ENCODE peak calls at places on chromosomes 16 and 17, in eight cellular contexts. T is upper lobe of right lung, U is heart left ventricle, Q is A549, N is IMR-90, O is upper lobe of left lung, P is RWPE1, Z is dorsolateral prefrontal cortex. X is an unnamed sample.

GRCh38 chr17:39402890-39403605 is 1.6 kb upstream of the FBXL20 start:
- DNase-seq in N (no peak), Q (no peak), Z (no peak), U (no peak), P (no peak), O (peak; percentile 78), T (no peak), X (no peak)

GRCh38 chr16:9088848-9089247 is 2.6 kb upstream of the HAPSTR1 start:
- DNase-seq in N (no peak), T (no peak), P (no peak), Z (no peak), O (no peak), Q (no peak), U (no peak), X (no peak)

GRCh38 chr17:51435641-51436091 is 175.3 kb downstream of the UTP18 start:
- DNase-seq in N (peak; percentile 4), Z (peak; percentile 72), O (no peak), P (peak; percentile 29), Q (peak; percentile 91), T (peak; percentile 69), U (no peak), X (peak; percentile 42)

GRCh38 chr16:82192665-82193064 is 22.6 kb upstream of the MPHOSPH6 start:
- DNase-seq in P (peak; percentile 57), N (peak; percentile 88), O (no peak), T (no peak), Q (no peak), Z (no peak), U (no peak), X (no peak)

GRCh38 chr16:13772782-13773181 is 147.2 kb upstream of the ERCC4 start:
- DNase-seq in N (no peak), Z (no peak), O (no peak), T (no peak), P (no peak), Q (no peak), U (no peak), X (no peak)

GRCh38 chr17:31008374-31009035 is 37.7 kb downstream of the RNF135 start:
- DNase-seq in P (peak; percentile 50), U (peak; percentile 63), Q (no peak), O (peak; percentile 94), T (peak; percentile 88), Z (peak; percentile 19), N (peak; percentile 45), X (peak; percentile 71)

GRCh38 chr17:7855643-7856080 is 796 bp downstream of the TMEM88 start:
- DNase-seq in Q (no peak), T (no peak), U (peak; percentile 64), N (no peak), Z (no peak), P (no peak), O (no peak), X (no peak)

GRCh38 chr16:81608515-81609209 is 164.1 kb downstream of the CMIP start:
- DNase-seq in P (no peak), N (peak; percentile 65), Q (no peak), T (no peak), O (no peak), Z (peak; percentile 57), U (peak; percentile 36), X (no peak)

GRCh38 chr16:81810361-81810760 is 31.3 kb downstream of the PLCG2 start:
- DNase-seq in T (no peak), Q (no peak), O (no peak), U (no peak), Z (no peak), P (no peak), N (no peak), X (no peak)

GRCh38 chr16:19044781-19045180 is 22.6 kb upstream of the COQ7 start:
- DNase-seq in O (no peak), U (no peak), Q (no peak), P (no peak), Z (no peak), T (no peak), N (no peak), X (no peak)

GRCh38 chr16:23015580-23015979 is 133.7 kb downstream of the USP31 start:
- DNase-seq in Q (no peak), Z (no peak), T (no peak), O (no peak), U (no peak), P (no peak), N (no peak), X (no peak)

GRCh38 chr17:43816336-43817320 is 16.3 kb downstream of the MPP3 start:
- DNase-seq in U (no peak), N (no peak), P (no peak), Q (no peak), Z (no peak), O (no peak), T (no peak), X (no peak)

GRCh38 chr17:43814714-43815113 is 18.2 kb downstream of the MPP3 start:
- DNase-seq in Q (no peak), T (no peak), O (no peak), Z (no peak), U (no peak), P (peak; percentile 51), N (peak; percentile 77), X (no peak)

GRCh38 chr17:43812396-43813265 is 20.3 kb downstream of the MPP3 start:
- DNase-seq in P (no peak), T (no peak), U (no peak), Q (no peak), N (no peak), Z (no peak), O (no peak), X (no peak)

GRCh38 chr17:43813386-43813785 is 19.6 kb downstream of the MPP3 start:
- DNase-seq in T (no peak), P (no peak), Q (no peak), O (no peak), N (no peak), U (no peak), Z (no peak), X (no peak)

DNA sequence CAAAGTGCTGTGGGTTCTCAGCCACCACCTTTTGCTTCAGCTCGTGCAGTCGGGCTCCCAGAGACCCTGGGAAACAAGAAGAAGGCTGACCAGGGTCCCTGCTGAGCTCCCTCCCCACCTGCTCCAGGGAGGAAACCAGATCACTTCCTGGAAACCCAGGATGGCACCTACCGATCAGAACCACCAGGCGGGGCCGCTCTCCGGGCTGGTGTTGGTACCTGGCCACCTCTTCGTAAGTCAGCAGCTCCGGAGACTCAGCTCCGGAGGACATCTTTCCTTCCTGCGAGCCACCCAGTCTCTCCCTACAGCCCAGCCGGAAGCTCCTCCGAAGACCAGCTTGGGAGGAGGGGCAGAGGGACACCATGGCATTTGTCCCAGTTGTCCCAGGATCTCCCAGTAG is 18.9 kb downstream of the MPP3 start:
- DNase-seq in Z (no peak), U (no peak), T (no peak), O (no peak), P (no peak), N (no peak), Q (peak; percentile 37), X (no peak)
- TF ChIP-seq CTCF in Z (no peak), U (no peak), T (no peak), O (no peak), P (no peak), N (no peak), Q (no peak), X (no peak)

GRCh38 chr16:76535-77272 is 1.3 kb upstream of the MPG start:
- DNase-seq in U (peak; percentile 91), O (peak; percentile 84), Q (peak; percentile 48), P (peak; percentile 64), T (peak; percentile 80), Z (no peak), N (peak; percentile 95), X (no peak)

GRCh38 chr16:74025-74424 is 1.6 kb upstream of the RHBDF1 start:
- DNase-seq in Q (no peak), Z (no peak), P (no peak), O (no peak), U (peak; percentile 92), N (no peak), T (no peak), X (no peak)

GRCh38 chr16:75580-76501 is 2.2 kb upstream of the MPG start:
- DNase-seq in Z (no peak), P (peak; percentile 32), N (peak; percentile 86), Q (no peak), O (peak; percentile 83), T (peak; percentile 87), U (peak; percentile 90), X (no peak)

GRCh38 chr16:72561-73537 is at the start of gene RHBDF1:
- DNase-seq in O (peak; percentile 93), Z (no peak), U (peak; percentile 84), N (peak; percentile 47), T (peak; percentile 86), Q (peak; percentile 53), P (peak; percentile 74), X (peak; percentile 59)

DNA sequence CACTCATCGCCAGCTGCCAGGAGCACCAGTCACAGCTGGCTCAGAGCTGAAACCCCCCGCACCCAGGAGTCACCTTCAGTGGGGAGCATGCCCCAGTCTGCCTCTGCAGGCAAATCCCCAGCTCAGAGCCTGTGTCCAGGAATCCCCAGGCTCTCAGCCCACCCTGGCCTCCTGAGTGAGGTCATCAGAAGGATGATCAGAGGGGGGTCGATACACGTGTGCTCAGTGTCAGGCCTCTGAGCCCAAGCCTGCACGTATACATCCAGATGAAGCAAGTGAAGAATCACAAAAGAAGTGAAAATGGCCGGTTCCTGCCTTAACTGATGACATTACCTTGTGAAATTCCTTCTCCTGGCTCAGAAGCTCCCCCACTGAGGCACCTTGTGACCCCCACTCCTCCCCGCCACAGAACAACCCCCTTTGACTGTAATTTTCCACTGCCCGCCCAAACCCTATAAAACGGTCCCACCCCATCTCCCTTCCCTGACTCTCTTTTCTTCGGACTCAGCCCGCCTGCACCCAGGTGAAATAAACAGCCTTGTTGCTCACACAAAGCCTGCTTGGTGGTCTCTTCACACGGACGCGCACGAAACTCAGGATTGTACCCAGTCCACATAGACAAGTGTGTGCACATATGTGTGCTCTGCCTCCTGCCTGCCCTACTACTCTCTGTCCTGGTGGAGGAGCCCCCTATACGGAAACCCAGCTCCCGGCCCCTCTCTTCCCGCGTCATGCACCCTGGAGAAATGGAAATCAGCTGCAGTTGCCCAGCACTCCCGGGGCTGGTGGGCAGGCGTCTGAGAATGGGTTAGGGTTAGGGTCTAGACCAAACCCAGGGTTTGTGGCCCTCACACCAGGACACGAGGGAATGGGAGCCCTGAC is 2.2 kb upstream of the RHBDF1 start:
- DNase-seq in N (no peak), O (no peak), P (no peak), U (no peak), Q (no peak), T (no peak), Z (no peak), X (no peak)
- H3K27ac ChIP-seq in N (peak overlapping the region; percentile 87), O (peak overlapping the region; percentile 89), P (peak overlapping the region; percentile 91), U (peak overlapping the region; percentile 96), Q (peak overlapping the region; percentile 92), T (peak overlapping the region; percentile 93), Z (peak overlapping the region; percentile 65), X (peak overlapping the region; percentile 91)

DNA sequence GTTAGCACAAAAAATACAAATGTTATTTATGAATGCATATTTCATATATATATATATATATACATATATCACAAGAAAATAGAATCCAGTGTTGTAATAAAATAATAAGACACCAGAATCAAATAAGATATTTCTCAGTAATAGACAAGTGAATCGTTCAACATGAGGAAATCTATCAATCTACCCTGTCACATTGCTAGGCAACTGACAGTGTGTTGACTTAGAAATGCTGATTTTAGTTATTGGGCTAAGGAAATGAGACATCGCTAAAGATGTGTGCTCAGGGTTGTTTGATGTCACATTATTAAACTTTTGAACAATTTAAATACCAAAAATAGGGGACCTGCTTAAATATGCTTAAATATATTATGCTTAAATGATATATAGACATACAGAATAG is 49.9 kb upstream of the DNAH9 start:
- DNase-seq in N (no peak), U (no peak), Q (no peak), T (no peak), Z (no peak), O (no peak), P (no peak), X (no peak)
- TF ChIP-seq CTCF in N (no peak), U (no peak), Q (no peak), T (no peak), Z (no peak), O (no peak), P (no peak), X (no peak)

GRCh38 chr17:77296769-77297409 is 156.1 kb downstream of the SEC14L1 start:
- DNase-seq in Z (no peak), Q (no peak), O (no peak), N (no peak), U (no peak), P (no peak), T (no peak), X (no peak)
- H3K27ac ChIP-seq in Z (no peak overlapping the region), Q (no peak overlapping the region), O (no peak overlapping the region), N (no peak overlapping the region), U (no peak overlapping the region), P (peak overlapping the region; percentile 48), T (no peak overlapping the region), X (no peak overlapping the region)

X was measured in prostate gland.